ENCODE peak calls at places on chromosomes 6 and 20, in six cellular contexts. L, Y, C, A, K and X are unnamed samples.
A peak's percentile ranks its signal among the peaks of the same experiment; 100 is the strongest.

GRCh38 chr6:19911223-19911622 is 74.1 kb downstream of the ID4 start:
- DNase-seq in L (no peak), Y (no peak), C (no peak), A (no peak), K (no peak), X (no peak)

GRCh38 chr20:5714261-5715041 is 35.8 kb upstream of the SHLD1 start:
- DNase-seq in L (peak; percentile 83), Y (no peak), C (peak; percentile 85), A (no peak), K (peak; percentile 52), X (peak; percentile 93)

GRCh38 chr6:170533792-170534191 is 19.3 kb downstream of the PSMB1 start:
- DNase-seq in L (no peak), Y (no peak), C (no peak), A (no peak), K (no peak), X (no peak)

GRCh38 chr20:64065973-64066341 is 3.0 kb downstream of the TCEA2 start:
- DNase-seq in L (peak; percentile 41), Y (no peak), C (no peak), A (no peak), K (no peak), X (no peak)

GRCh38 chr6:39073471-39074355 is 25.1 kb downstream of the GLP1R start:
- DNase-seq in L (no peak), Y (no peak), C (no peak), A (no peak), K (no peak), X (no peak)

GRCh38 chr6:70380259-70380658 is 33.0 kb upstream of the FAM135A start:
- DNase-seq in L (no peak), Y (no peak), C (no peak), A (no peak), K (no peak), X (no peak)

GRCh38 chr20:32762754-32763201 is 593 bp downstream of the DNMT3B start:
- DNase-seq in L (peak; percentile 17), Y (no peak), C (peak; percentile 7), A (no peak), K (peak; percentile 79), X (peak; percentile 71)

GRCh38 chr6:63882208-63882607 is 246.6 kb downstream of the PHF3 start:
- DNase-seq in L (no peak), Y (no peak), C (no peak), A (no peak), K (no peak), X (no peak)

GRCh38 chr20:36538026-36538764 is 3.1 kb upstream of the MYL9 start:
- DNase-seq in L (no peak), Y (no peak), C (no peak), A (peak; percentile 60), K (no peak), X (no peak)

GRCh38 chr20:48574383-48574782 is 253.4 kb downstream of the PREX1 start:
- DNase-seq in L (no peak), Y (no peak), C (no peak), A (no peak), K (no peak), X (no peak)

GRCh38 chr20:38147166-38147565 is 17.9 kb downstream of the TGM2 start:
- DNase-seq in L (no peak), Y (no peak), C (no peak), A (no peak), K (no peak), X (no peak)

GRCh38 chr20:44970243-44970757 is 4.0 kb downstream of the STK4 start:
- DNase-seq in L (no peak), Y (no peak), C (no peak), A (no peak), K (no peak), X (no peak)